ENCODE peak calls at places on chromosomes 7 and 10, in seven cellular contexts. Q, E, U, D, F, V and N are unnamed samples.

GRCh38 chr7:31119249-31119648 is 67.1 kb downstream of the ADCYAP1R1 start:
- DNase-seq in Q (no peak), E (no peak), U (no peak), D (no peak), F (no peak), V (no peak), N (no peak)

GRCh38 chr7:29071203-29071804 is 75.0 kb downstream of the CPVL start:
- DNase-seq in Q (no peak), E (no peak), U (no peak), D (no peak), F (no peak), V (no peak), N (no peak)

GRCh38 chr7:130489140-130489967 is 2.5 kb upstream of the MEST start:
- DNase-seq in Q (peak; percentile 90), E (no peak), U (peak; percentile 47), D (peak; percentile 71), F (no peak), V (peak; percentile 36), N (no peak)

GRCh38 chr7:7681936-7682329 is 36.5 kb downstream of the RPA3 start:
- DNase-seq in Q (no peak), E (no peak), U (no peak), D (no peak), F (no peak), V (no peak), N (no peak)

GRCh38 chr10:77890097-77890496 is 36.5 kb downstream of the DLG5 start:
- DNase-seq in Q (no peak), E (no peak), U (no peak), D (no peak), F (no peak), V (no peak), N (no peak)

GRCh38 chr7:152853236-152853635 is 93.7 kb downstream of the ACTR3B start:
- DNase-seq in Q (no peak), E (no peak), U (no peak), D (no peak), F (no peak), V (no peak), N (no peak)

GRCh38 chr10:1309969-1310789 is 254.0 kb downstream of the WDR37 start:
- DNase-seq in Q (no peak), E (no peak), U (no peak), D (no peak), F (no peak), V (no peak), N (no peak)

GRCh38 chr10:128172756-128173155 is 46.5 kb upstream of the MKI67 start:
- DNase-seq in Q (no peak), E (no peak), U (no peak), D (no peak), F (no peak), V (no peak), N (no peak)

GRCh38 chr10:78890506-78890905 is 178.3 kb upstream of the ZMIZ1 start:
- DNase-seq in Q (no peak), E (peak; percentile 21), U (no peak), D (no peak), F (no peak), V (no peak), N (no peak)

GRCh38 chr10:130361351-130362105 is 225.3 kb downstream of the GLRX3 start:
- DNase-seq in Q (no peak), E (no peak), U (no peak), D (no peak), F (no peak), V (no peak), N (no peak)

GRCh38 chr10:1160561-1160961 is 104.4 kb downstream of the WDR37 start:
- DNase-seq in Q (no peak), E (peak; percentile 37), U (no peak), D (no peak), F (no peak), V (no peak), N (no peak)

GRCh38 chr10:108424656-108425055 is 1260.2 kb upstream of the SORCS1 start:
- DNase-seq in Q (peak; percentile 47), E (no peak), U (no peak), D (no peak), F (no peak), V (no peak), N (no peak)

GRCh38 chr10:62076872-62077271 is 175.4 kb downstream of the ARID5B start:
- DNase-seq in Q (peak; percentile 87), E (no peak), U (no peak), D (no peak), F (no peak), V (no peak), N (no peak)

GRCh38 chr10:44962870-44963738 is 3.5 kb downstream of the RASSF4 start:
- DNase-seq in Q (no peak), E (no peak), U (no peak), D (no peak), F (no peak), V (peak; percentile 99), N (no peak)

GRCh38 chr7:112411186-112411795 is 39.0 kb upstream of the IFRD1 start:
- DNase-seq in Q (no peak), E (no peak), U (peak; percentile 58), D (peak; percentile 66), F (no peak), V (peak; percentile 62), N (peak; percentile 41)

GRCh38 chr7:28573059-28573553 is 160.8 kb downstream of the CREB5 start:
- DNase-seq in Q (peak; percentile 33), E (no peak), U (no peak), D (peak; percentile 79), F (no peak), V (peak; percentile 40), N (no peak)

GRCh38 chr10:96406091-96406490 is 47.3 kb upstream of the OPALIN start:
- DNase-seq in Q (no peak), E (no peak), U (no peak), D (no peak), F (no peak), V (no peak), N (no peak)

GRCh38 chr10:22433875-22434274 is 88.6 kb downstream of the SPAG6 start:
- DNase-seq in Q (peak; percentile 93), E (no peak), U (peak; percentile 28), D (peak; percentile 61), F (no peak), V (peak; percentile 64), N (peak; percentile 63)

GRCh38 chr7:64946772-64947171 is 43.7 kb downstream of the ZNF273 start:
- DNase-seq in Q (peak; percentile 7), E (peak; percentile 69), U (peak; percentile 30), D (no peak), F (no peak), V (peak; percentile 20), N (no peak)

GRCh38 chr10:110919971-110920881 is 822 bp downstream of the SHOC2 start:
- DNase-seq in Q (peak; percentile 50), E (peak; percentile 68), U (peak; percentile 52), D (peak; percentile 57), F (peak; percentile 48), V (peak; percentile 57), N (peak; percentile 34)

GRCh38 chr7:127934711-127935110 is 96.5 kb downstream of the LRRC4 start:
- DNase-seq in Q (no peak), E (no peak), U (no peak), D (no peak), F (no peak), V (no peak), N (no peak)

GRCh38 chr10:18822156-18822555 is 162.9 kb downstream of the ARL5B start:
- DNase-seq in Q (peak; percentile 1), E (no peak), U (peak; percentile 58), D (no peak), F (no peak), V (peak; percentile 25), N (no peak)

GRCh38 chr7:108094933-108095710 is 35.0 kb downstream of the LAMB4 start:
- DNase-seq in Q (peak; percentile 83), E (no peak), U (peak; percentile 79), D (peak; percentile 86), F (no peak), V (peak; percentile 75), N (no peak)

GRCh38 chr7:33418251-33418701 is 288.9 kb downstream of the BBS9 start:
- DNase-seq in Q (peak; percentile 47), E (no peak), U (no peak), D (no peak), F (no peak), V (peak; percentile 95), N (no peak)

GRCh38 chr10:62106929-62107519 is 161.6 kb downstream of the RTKN2 start:
- DNase-seq in Q (no peak), E (no peak), U (no peak), D (no peak), F (no peak), V (no peak), N (no peak)

GRCh38 chr10:71726673-71727428 is 7.3 kb upstream of the C10orf105 start:
- DNase-seq in Q (no peak), E (peak; percentile 79), U (no peak), D (no peak), F (no peak), V (no peak), N (no peak)

GRCh38 chr10:132700168-132701098 is 85.5 kb downstream of the NKX6-2 start:
- DNase-seq in Q (peak; percentile 13), E (peak; percentile 31), U (no peak), D (no peak), F (no peak), V (no peak), N (no peak)

GRCh38 chr10:123021517-123021916 is 12.7 kb downstream of the ACADSB start:
- DNase-seq in Q (no peak), E (no peak), U (peak; percentile 13), D (peak; percentile 20), F (no peak), V (peak; percentile 22), N (no peak)

GRCh38 chr10:63166742-63167258 is 33.7 kb downstream of the NRBF2 start:
- DNase-seq in Q (peak; percentile 73), E (no peak), U (peak; percentile 81), D (peak; percentile 84), F (no peak), V (peak; percentile 84), N (peak; percentile 62)

GRCh38 chr10:91422915-91423314 is 12.8 kb downstream of the HECTD2 start:
- DNase-seq in Q (no peak), E (no peak), U (no peak), D (no peak), F (no peak), V (peak; percentile 54), N (no peak)

GRCh38 chr7:126774077-126774476 is 478.7 kb downstream of the GRM8 start:
- DNase-seq in Q (no peak), E (no peak), U (no peak), D (no peak), F (no peak), V (no peak), N (no peak)